ENCODE peak calls at places on chromosomes 13 and 19, in five cellular contexts. One of them, this sample, is unnamed.

GRCh38 chr13:27730191-27730590 is 62.1 kb upstream of the GSX1 start:
- DNase-seq in uterus: no peak
- DNase-seq in A549: no peak
- DNase-seq in heart left ventricle: no peak
- DNase-seq in tibial nerve: no peak
- DNase-seq in this sample: no peak

GRCh38 chr19:6065685-6066365 is 44.5 kb downstream of the RFX2 start:
- DNase-seq in A549: peak
- DNase-seq in tibial nerve: no peak
- DNase-seq in uterus: peak
- DNase-seq in heart left ventricle: no peak
- DNase-seq in this sample: peak

GRCh38 chr13:22195726-22196125 is 524.9 kb downstream of the FGF9 start:
- DNase-seq in uterus: no peak
- DNase-seq in heart left ventricle: no peak
- DNase-seq in A549: no peak
- DNase-seq in tibial nerve: no peak
- DNase-seq in this sample: no peak

GRCh38 chr13:109743706-109744453 is 42.5 kb downstream of the IRS2 start:
- DNase-seq in heart left ventricle: no peak
- DNase-seq in uterus: peak
- DNase-seq in A549: peak
- DNase-seq in tibial nerve: no peak
- DNase-seq in this sample: no peak

GRCh38 chr13:111429064-111429558 is 108.7 kb downstream of the TEX29 start:
- DNase-seq in uterus: no peak
- DNase-seq in heart left ventricle: no peak
- DNase-seq in A549: peak
- DNase-seq in tibial nerve: no peak
- DNase-seq in this sample: peak

GRCh38 chr13:62168891-62169290 is 753.2 kb upstream of the PCDH20 start:
- DNase-seq in A549: no peak
- DNase-seq in heart left ventricle: no peak
- DNase-seq in tibial nerve: no peak
- DNase-seq in uterus: no peak
- DNase-seq in this sample: no peak

GRCh38 chr13:61084983-61085382 is 330.7 kb downstream of the PCDH20 start:
- DNase-seq in A549: no peak
- DNase-seq in uterus: no peak
- DNase-seq in tibial nerve: no peak
- DNase-seq in heart left ventricle: no peak
- DNase-seq in this sample: no peak

GRCh38 chr19:49403404-49404187 is 15.5 kb downstream of the KASH5 start:
- DNase-seq in tibial nerve: no peak
- DNase-seq in heart left ventricle: no peak
- DNase-seq in A549: no peak
- DNase-seq in uterus: no peak
- DNase-seq in this sample: no peak

GRCh38 chr13:30107536-30108136 is 199.7 kb downstream of the KATNAL1 start:
- DNase-seq in uterus: no peak
- DNase-seq in A549: peak
- DNase-seq in tibial nerve: no peak
- DNase-seq in heart left ventricle: no peak
- DNase-seq in this sample: no peak

GRCh38 chr13:99353836-99354235 is 46.6 kb upstream of the GPR183 start:
- DNase-seq in heart left ventricle: no peak
- DNase-seq in tibial nerve: no peak
- DNase-seq in uterus: no peak
- DNase-seq in A549: no peak
- DNase-seq in this sample: no peak

GRCh38 chr19:38190061-38190460 is 34.0 kb downstream of the DPF1 start:
- DNase-seq in tibial nerve: no peak
- DNase-seq in uterus: no peak
- DNase-seq in heart left ventricle: no peak
- DNase-seq in A549: no peak
- DNase-seq in this sample: no peak

GRCh38 chr19:21824679-21825078 is 11.3 kb downstream of the ZNF43 start:
- DNase-seq in uterus: no peak
- DNase-seq in tibial nerve: no peak
- DNase-seq in heart left ventricle: no peak
- DNase-seq in A549: peak
- DNase-seq in this sample: no peak

GRCh38 chr13:25529425-25529824 is 157.7 kb downstream of the ATP8A2 start:
- DNase-seq in tibial nerve: no peak
- DNase-seq in uterus: no peak
- DNase-seq in heart left ventricle: no peak
- DNase-seq in A549: no peak
- DNase-seq in this sample: no peak

GRCh38 chr19:35045667-35046300 is 4.3 kb downstream of the HPN start:
- DNase-seq in heart left ventricle: peak
- DNase-seq in tibial nerve: no peak
- DNase-seq in uterus: no peak
- DNase-seq in A549: peak
- DNase-seq in this sample: peak

DNA sequence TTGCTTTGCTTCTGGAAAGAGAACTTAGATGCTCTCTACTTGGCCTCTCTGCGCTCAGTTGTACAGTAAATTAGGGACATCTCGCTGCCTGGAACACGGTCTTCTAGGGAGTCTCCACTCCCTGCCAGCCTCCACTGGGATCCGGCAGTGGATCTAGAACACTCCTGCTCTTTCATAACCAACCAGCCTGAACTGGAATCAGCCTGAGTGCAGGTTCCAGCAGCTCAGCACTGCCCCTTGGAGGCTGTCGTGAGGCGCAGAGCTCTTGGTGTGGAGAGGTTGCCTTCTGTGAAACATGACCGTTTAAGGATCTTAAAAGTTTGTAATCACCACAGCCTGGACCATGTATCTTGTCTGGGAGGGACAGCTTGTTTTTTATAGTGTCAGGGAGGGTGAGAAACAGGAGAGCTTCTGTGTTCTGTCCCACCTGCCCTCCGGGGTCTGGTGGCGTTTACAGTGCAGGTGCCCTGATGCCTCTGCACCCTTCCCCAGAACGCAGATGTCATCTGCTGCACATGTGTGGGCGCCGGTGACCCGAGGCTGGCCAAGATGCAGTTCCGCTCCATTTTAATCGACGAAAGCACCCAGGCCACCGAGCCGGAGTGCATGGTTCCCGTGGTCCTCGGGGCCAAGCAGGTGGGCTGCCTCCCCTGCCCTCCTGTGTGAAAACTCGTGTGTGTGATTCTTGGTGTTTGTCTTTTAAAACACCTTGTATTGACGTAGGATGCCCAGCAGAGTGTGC is 24.8 kb downstream of the UPF1 start:
- DNase-seq in tibial nerve: no peak
- DNase-seq in A549: peak
- DNase-seq in uterus: no peak
- DNase-seq in heart left ventricle: no peak
- DNase-seq in this sample: no peak
- TF ChIP-seq POLR2A in tibial nerve: no peak
- TF ChIP-seq POLR2A in A549: no peak
- TF ChIP-seq POLR2A in uterus: no peak
- TF ChIP-seq POLR2A in heart left ventricle: no peak
- TF ChIP-seq POLR2A in this sample: no peak

DNA sequence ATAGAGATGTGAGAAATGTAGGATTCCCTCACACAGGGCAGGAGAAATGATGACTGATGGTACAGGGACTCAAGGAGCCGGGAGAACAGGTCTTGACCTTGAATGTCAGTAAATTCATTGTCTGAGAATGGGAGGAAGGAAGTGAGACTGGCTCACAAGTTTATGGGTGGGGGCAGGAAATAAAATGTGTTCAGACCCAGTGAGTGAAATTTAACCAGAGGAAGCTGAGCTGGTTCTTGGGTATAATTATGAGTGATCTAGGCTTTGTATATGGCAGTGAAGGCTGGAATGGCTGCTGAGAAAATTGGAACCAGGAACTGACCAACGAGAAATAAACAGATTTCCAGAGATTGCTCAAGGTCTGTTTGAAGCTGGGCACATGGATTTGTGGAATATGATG is 6.3 kb upstream of the IGSF23 start:
- DNase-seq in A549: peak
- DNase-seq in heart left ventricle: no peak
- DNase-seq in tibial nerve: no peak
- DNase-seq in uterus: no peak
- DNase-seq in this sample: no peak
- TF ChIP-seq POLR2A in A549: no peak
- TF ChIP-seq POLR2A in heart left ventricle: no peak
- TF ChIP-seq POLR2A in tibial nerve: no peak
- TF ChIP-seq POLR2A in uterus: no peak
- TF ChIP-seq POLR2A in this sample: no peak

DNA sequence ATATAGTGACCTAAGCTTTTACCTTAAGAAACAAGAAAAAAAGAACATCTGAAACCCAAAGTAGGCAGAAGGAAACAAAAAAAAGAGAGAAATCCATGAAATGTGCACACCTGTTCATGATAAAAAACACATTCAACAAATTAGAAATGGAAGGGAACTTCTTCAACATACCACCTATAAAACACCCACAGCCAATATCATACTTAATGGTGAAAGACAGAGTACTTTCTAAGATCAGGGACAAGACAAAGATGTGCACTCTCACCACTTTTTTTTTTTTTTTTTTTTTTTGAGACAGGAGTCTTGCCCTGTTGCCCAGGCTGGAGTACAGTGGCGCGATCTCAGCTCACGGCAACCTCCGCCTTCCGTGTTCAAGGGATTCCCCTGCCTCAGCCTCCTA is 29.2 kb downstream of the ZNF45 start:
- DNase-seq in tibial nerve: no peak
- DNase-seq in A549: no peak
- DNase-seq in uterus: no peak
- DNase-seq in heart left ventricle: no peak
- DNase-seq in this sample: no peak
- TF ChIP-seq POLR2A in tibial nerve: no peak
- TF ChIP-seq POLR2A in A549: no peak
- TF ChIP-seq POLR2A in uterus: no peak
- TF ChIP-seq POLR2A in heart left ventricle: no peak
- TF ChIP-seq POLR2A in this sample: no peak

GRCh38 chr13:40080676-40081075 is 425.2 kb downstream of the COG6 start:
- DNase-seq in tibial nerve: no peak
- DNase-seq in A549: no peak
- DNase-seq in heart left ventricle: no peak
- DNase-seq in uterus: no peak
- DNase-seq in this sample: no peak
- TF ChIP-seq POLR2A in tibial nerve: no peak
- TF ChIP-seq POLR2A in A549: no peak
- TF ChIP-seq POLR2A in heart left ventricle: no peak
- TF ChIP-seq POLR2A in uterus: no peak
- TF ChIP-seq POLR2A in this sample: no peak

DNA sequence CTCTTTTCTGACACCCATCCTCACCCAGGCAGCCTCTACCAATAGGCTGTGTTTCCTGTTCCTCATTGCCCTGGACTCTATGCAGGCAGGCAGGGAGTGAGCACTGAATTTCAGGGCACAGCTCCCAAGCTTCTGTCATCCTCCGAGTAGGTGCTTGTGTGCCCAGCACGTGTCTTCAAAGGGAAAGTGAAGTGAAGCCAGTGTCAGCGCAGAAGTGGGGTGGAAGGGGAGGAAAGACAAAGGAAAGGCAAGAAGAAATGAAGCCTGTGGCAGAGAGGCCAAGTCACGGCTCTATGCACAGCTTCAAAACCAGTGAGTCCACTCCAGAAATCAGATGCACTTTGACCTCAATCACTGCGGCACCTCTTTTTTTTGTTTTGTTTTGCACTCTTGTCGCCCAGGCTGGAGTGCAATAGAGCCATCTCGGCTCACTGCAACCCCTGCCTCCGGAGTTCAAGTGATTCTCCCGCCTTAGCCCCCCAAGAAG is 16.9 kb downstream of the CEBPA start:
- DNase-seq in tibial nerve: no peak
- DNase-seq in uterus: no peak
- DNase-seq in A549: no peak
- DNase-seq in heart left ventricle: no peak
- DNase-seq in this sample: no peak
- TF ChIP-seq POLR2A in tibial nerve: no peak
- TF ChIP-seq POLR2A in uterus: no peak
- TF ChIP-seq POLR2A in A549: no peak
- TF ChIP-seq POLR2A in heart left ventricle: no peak
- TF ChIP-seq POLR2A in this sample: no peak